ENCODE peak calls at places on chromosomes 16 and 17, in four cellular contexts. B is Peyer's patch, W is upper lobe of left lung, D is adrenal gland. J is an unnamed sample.

GRCh38 chr16:67394271-67395104 is 1.2 kb upstream of the TPPP3 start:
- DNase-seq in B (no peak), W (peak; percentile 87), D (no peak), J (no peak)

GRCh38 chr16:27426423-27427408 is 24.7 kb downstream of the IL21R start:
- DNase-seq in B (peak; percentile 83), W (no peak), D (peak; percentile 70), J (peak; percentile 33)

GRCh38 chr17:36879027-36879426 is 58.2 kb upstream of the LHX1 start:
- DNase-seq in B (no peak), W (no peak), D (no peak), J (no peak)

GRCh38 chr16:53792161-53792951 is 88.4 kb downstream of the FTO start:
- DNase-seq in B (no peak), W (no peak), D (no peak), J (no peak)

GRCh38 chr17:37505333-37505732 is 15.6 kb downstream of the DUSP14 start:
- DNase-seq in B (no peak), W (no peak), D (no peak), J (no peak)

GRCh38 chr16:4391635-4392381 is 20.2 kb downstream of the VASN start:
- DNase-seq in B (no peak), W (no peak), D (no peak), J (no peak)

GRCh38 chr17:39082482-39082881 is 69.0 kb downstream of the PLXDC1 start:
- DNase-seq in B (no peak), W (no peak), D (no peak), J (no peak)

GRCh38 chr16:79610771-79611170 is 10.2 kb upstream of the MAF start:
- DNase-seq in B (no peak), W (no peak), D (no peak), J (no peak)

GRCh38 chr16:56999409-57000270 is 10.3 kb downstream of the NLRC5 start:
- DNase-seq in B (no peak), W (peak; percentile 34), D (no peak), J (peak; percentile 82)

GRCh38 chr16:56998352-56998751 is 9.0 kb downstream of the NLRC5 start:
- DNase-seq in B (no peak), W (no peak), D (no peak), J (no peak)

GRCh38 chr16:56997264-56997663 is 7.9 kb downstream of the NLRC5 start:
- DNase-seq in B (no peak), W (no peak), D (no peak), J (no peak)

GRCh38 chr16:56998861-56999260 is 9.5 kb downstream of the NLRC5 start:
- DNase-seq in B (no peak), W (no peak), D (no peak), J (peak; percentile 70)

GRCh38 chr16:56997931-56998330 is 8.6 kb downstream of the NLRC5 start:
- DNase-seq in B (no peak), W (no peak), D (no peak), J (peak; percentile 20)
- TF ChIP-seq POLR2A in B (no peak), W (no peak), D (no peak), J (no peak)

DNA sequence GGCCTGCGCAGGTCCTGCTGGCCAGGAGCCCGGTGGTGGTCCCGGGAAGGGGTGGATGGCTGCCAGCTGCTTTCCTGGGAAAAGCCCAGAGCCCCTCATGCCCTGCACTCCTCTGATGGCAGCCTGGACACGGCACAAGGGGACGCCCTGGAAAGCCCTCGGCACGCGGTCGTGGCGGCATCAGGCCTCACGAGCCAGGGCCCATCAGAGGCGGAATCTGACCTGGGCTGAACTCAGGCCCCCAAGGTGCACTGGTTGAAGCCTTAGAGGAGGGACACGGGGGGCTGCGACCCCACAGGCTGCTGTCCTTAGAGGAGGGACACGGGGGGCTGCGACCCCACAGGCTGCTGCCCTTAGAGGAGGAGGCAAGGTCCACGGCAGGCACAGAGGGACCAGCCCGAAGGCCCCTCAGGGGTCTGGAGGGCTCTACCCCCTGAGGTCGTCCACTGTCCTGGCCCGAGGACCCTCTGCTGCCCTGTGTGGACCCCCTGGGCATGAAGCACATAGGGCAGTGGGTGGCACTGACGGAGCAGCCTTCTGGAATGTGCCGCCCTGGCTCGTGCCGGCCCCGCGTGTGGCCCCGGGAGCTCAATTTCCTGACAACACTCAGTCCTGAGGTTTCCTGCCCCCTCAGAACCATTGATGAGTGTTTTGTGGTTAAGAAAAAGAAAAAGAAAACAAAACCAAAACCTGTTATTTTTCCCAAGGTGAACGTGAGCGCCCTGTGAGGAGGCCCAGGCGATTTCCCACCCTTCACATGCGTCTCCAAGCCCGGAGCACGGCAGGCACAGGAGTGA is 22.2 kb downstream of the SOX8 start:
- DNase-seq in B (no peak), W (peak; percentile 76), D (no peak), J (no peak)
- H3K4me3 ChIP-seq in B (peak overlapping the region; percentile 22), W (no peak overlapping the region), D (no peak overlapping the region), J (no peak overlapping the region)

DNA sequence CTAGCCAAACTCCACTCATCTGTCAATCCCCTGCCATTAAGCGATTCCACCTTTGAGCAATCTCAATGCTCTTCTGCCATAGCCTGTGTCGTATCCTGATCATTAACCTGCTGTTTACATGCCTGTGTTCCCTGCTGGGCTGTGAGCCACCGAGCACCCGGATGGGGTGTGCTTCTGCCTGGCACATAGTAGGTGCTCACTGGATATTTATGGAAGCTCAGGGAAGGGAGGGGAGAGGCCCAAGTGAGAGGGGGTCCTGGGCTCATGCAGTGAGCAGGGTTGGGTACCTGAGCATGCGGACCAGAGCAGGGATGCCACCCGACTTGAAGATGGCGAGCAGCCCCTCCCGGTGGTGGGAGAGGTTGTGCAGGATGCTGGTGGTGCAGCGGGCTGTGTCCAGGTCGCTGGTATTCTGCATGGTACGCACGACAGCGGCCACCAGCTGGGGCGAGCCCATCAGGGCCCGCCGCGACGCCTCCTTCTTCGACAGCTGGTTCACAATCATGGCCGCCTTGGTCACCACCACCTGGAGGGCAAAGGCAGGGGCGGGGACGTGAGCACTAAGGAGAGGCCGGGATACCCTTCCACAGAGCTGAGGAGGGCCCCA is 17.7 kb downstream of the JUP start:
- DNase-seq in B (no peak), W (peak; percentile 69), D (no peak), J (no peak)
- TF ChIP-seq CTCF in B (no peak), W (no peak), D (no peak), J (no peak)

GRCh38 chr17:82083533-82084359 is 14.3 kb downstream of the FASN start:
- DNase-seq in B (no peak), W (peak; percentile 85), D (no peak), J (no peak)
- TF ChIP-seq POLR2A in B (no peak), W (no peak), D (no peak), J (no peak)

DNA sequence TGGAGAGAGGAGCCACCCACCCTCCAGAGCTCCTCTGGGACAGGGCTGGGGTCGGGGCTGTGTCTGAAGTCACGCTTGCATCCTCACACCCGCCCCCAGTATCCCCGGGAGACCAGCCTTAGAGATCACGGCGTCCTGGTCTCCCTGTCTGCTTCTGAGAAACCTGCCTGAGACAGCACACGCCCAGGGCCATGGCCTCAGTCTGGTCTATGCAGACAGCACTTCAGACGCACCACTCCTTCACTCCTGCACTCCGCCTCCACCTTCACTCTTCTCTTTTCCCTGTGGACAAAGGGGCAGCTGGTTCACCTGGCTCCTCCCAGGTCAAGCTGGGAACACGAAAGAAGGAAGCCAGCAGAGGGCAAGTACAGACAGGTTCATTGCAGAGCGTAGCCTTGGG is 248.0 kb upstream of the GSE1 start:
- DNase-seq in B (no peak), W (peak; percentile 39), D (no peak), J (no peak)
- H3K4me3 ChIP-seq in B (no peak overlapping the region), W (no peak overlapping the region), D (no peak overlapping the region), J (no peak overlapping the region)

GRCh38 chr16:48862087-48862532 is 252.1 kb upstream of the N4BP1 start:
- DNase-seq in B (no peak), W (no peak), D (no peak), J (no peak)
- TF ChIP-seq CTCF in B (no peak), W (no peak), D (no peak), J (no peak)

GRCh38 chr17:78315355-78316114 is 44.3 kb downstream of the SOCS3 start:
- DNase-seq in B (peak; percentile 35), W (no peak), D (peak; percentile 85), J (peak; percentile 87)

GRCh38 chr17:78316867-78317816 is 42.7 kb downstream of the SOCS3 start:
- DNase-seq in B (no peak), W (no peak), D (peak; percentile 39), J (no peak)

GRCh38 chr17:78314683-78315354 is 45.1 kb downstream of the SOCS3 start:
- DNase-seq in B (no peak), W (no peak), D (no peak), J (no peak)

GRCh38 chr17:78317817-78318400 is 42.0 kb downstream of the SOCS3 start:
- DNase-seq in B (no peak), W (peak; percentile 41), D (no peak), J (no peak)

DNA sequence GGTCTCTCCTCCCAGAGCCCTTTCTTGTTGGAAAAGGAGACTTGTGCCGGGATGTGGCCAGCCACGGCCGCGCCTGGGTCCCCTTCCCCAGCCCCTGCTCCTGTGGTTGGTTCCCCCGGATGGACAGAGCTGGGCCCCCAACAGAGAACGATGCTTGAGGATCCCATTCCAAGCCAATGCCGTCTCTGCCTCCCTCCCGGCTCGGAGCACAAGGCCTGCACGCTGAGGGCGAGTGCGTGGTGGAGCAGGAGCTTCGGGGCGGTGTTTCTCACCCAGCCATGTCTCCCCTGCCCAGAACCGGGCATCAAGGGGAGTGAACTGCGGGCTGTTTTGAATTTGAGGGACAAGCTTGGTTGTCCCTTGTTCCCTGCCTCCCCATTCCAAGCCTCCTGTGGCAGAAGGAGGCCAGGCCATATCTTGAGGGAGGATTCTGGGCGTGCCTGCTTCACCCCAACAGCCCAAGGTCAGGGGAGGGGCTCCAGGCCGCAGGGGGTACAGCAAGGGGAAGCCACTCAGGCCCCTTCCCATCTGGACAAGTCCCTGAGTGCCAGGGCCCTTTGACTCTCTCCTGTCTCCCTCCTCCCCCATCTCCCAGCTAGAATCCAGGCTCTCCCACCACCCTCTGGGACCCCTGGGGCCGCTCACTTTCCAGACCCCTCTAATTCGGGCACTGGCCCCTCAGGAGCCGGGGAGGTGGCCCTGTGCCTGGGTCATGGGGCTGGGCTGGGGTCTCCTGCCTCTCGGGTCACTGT is 43.6 kb downstream of the SOCS3 start:
- DNase-seq in B (no peak), W (no peak), D (no peak), J (no peak)
- TF ChIP-seq POLR2A in B (no peak), W (no peak), D (no peak), J (no peak)

DNA sequence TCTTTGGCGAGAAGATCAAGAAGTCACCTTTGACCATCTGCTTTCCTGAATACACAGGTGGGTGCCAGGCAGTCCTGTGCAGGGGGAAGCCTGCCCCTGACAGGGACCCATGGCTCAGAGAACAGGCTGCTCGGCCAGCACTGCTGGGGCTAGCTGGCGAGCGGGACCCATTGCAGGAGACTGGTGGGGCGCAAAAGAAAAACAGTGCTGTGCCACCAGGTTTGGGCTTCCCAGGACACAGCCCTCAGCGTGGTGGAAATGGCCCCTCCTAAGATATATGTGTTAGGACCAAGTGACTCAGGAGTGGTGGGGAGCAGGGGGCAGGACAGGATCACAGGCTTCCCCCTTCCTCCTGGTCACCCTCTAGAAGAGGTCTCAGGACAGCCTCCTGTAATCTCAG is 73.9 kb downstream of the AMFR start:
- DNase-seq in B (no peak), W (peak; percentile 33), D (no peak), J (no peak)
- H3K4me3 ChIP-seq in B (no peak overlapping the region), W (no peak overlapping the region), D (no peak overlapping the region), J (no peak overlapping the region)

GRCh38 chr16:57282510-57283213 is 1.8 kb downstream of the PLLP start:
- DNase-seq in B (no peak), W (peak; percentile 46), D (no peak), J (no peak)

GRCh38 chr16:57284206-57284951 is at the start of gene PLLP:
- DNase-seq in B (no peak), W (peak; percentile 94), D (no peak), J (no peak)

GRCh38 chr16:57283214-57283955 is 1.1 kb downstream of the PLLP start:
- DNase-seq in B (no peak), W (peak; percentile 85), D (no peak), J (no peak)

GRCh38 chr16:57284952-57285263 is 436 bp upstream of the PLLP start:
- DNase-seq in B (no peak), W (no peak), D (no peak), J (no peak)

GRCh38 chr16:57283956-57284205 is 591 bp downstream of the PLLP start:
- DNase-seq in B (no peak), W (no peak), D (no peak), J (no peak)
- TF ChIP-seq CTCF in B (no peak), W (no peak), D (no peak), J (no peak)